ENCODE peak calls at places on chromosomes 3 and 15, in nine cellular contexts. M is left ventricle myocardium inferior, U is Kasumi-1, N is body of pancreas, P is GM04504, X is heart right ventricle, A is sciatic nerve, R is nephron progenitor cell, G is activated T-cell treated with anti-CD3 and anti-CD28 coated beads for 24 hours. T is an unnamed sample.

GRCh38 chr15:36798789-36799188 is 219.4 kb downstream of the CDIN1 start:
- DNase-seq in P (no peak), M (no peak), R (no peak), G (no peak), U (no peak), N (no peak), X (no peak), A (no peak), T (no peak)

GRCh38 chr3:160569874-160570273 is 4.5 kb upstream of the KPNA4 start:
- DNase-seq in M (no peak), U (no peak), P (no peak), R (no peak), A (no peak), G (no peak), X (no peak), N (no peak), T (peak; percentile 15)

GRCh38 chr3:16482770-16483531 is 30.5 kb downstream of the RFTN1 start:
- DNase-seq in X (no peak), N (no peak), G (no peak), P (no peak), A (no peak), M (no peak), U (no peak), R (peak; percentile 11), T (no peak)

GRCh38 chr3:74489393-74489792 is 125.1 kb downstream of the CNTN3 start:
- DNase-seq in M (no peak), X (no peak), N (no peak), G (no peak), R (no peak), P (no peak), U (no peak), A (no peak), T (no peak)

GRCh38 chr3:184361932-184362667 is 590 bp downstream of the POLR2H start:
- DNase-seq in G (peak; percentile 31), U (peak; percentile 78), M (peak; percentile 68), X (peak; percentile 68), A (no peak), N (peak; percentile 65), P (no peak), R (peak; percentile 63), T (peak; percentile 24)

GRCh38 chr3:47348411-47349154 is 32.2 kb upstream of the PTPN23 start:
- DNase-seq in G (no peak), P (no peak), M (no peak), X (no peak), N (no peak), U (no peak), A (no peak), R (no peak), T (no peak)

GRCh38 chr15:51237816-51238215 is 100.6 kb downstream of the CYP19A1 start:
- DNase-seq in N (no peak), X (no peak), U (no peak), M (no peak), R (no peak), G (no peak), P (no peak), A (no peak), T (no peak)

GRCh38 chr15:48748535-48748934 is 62.3 kb downstream of the CEP152 start:
- DNase-seq in G (no peak), N (no peak), X (no peak), R (no peak), U (no peak), A (no peak), M (no peak), P (peak; percentile 7), T (no peak)

GRCh38 chr3:147390589-147391569 is 15.5 kb downstream of the ZIC4 start:
- DNase-seq in G (no peak), A (no peak), X (no peak), R (no peak), P (no peak), N (no peak), M (no peak), U (no peak), T (no peak)

GRCh38 chr3:45986303-45986982 is 9.2 kb downstream of the FYCO1 start:
- DNase-seq in X (peak; percentile 43), P (no peak), M (peak; percentile 57), N (peak; percentile 79), G (no peak), R (no peak), U (no peak), A (no peak), T (no peak)

GRCh38 chr3:23804441-23805227 is 1.1 kb upstream of the UBE2E1 start:
- DNase-seq in G (no peak), M (no peak), U (no peak), X (no peak), P (no peak), N (no peak), R (peak; percentile 18), A (no peak), T (no peak)

GRCh38 chr15:80934761-80935221 is 54.8 kb downstream of the MESD start:
- DNase-seq in N (no peak), A (no peak), G (no peak), M (no peak), R (peak; percentile 10), P (no peak), U (no peak), X (no peak), T (no peak)